ENCODE peak calls at places on chromosomes 13 and 19, in ten cellular contexts. One of them, this sample, is unnamed.

GRCh38 chr19:46840157-46840942 is 10.3 kb downstream of the AP2S1 start:
- DNase-seq in psoas muscle: peak
- DNase-seq in nephron progenitor cell: peak
- DNase-seq in K562: peak
- DNase-seq in cardiac muscle cell: peak
- DNase-seq in AG09319: no peak
- DNase-seq in transverse colon: peak
- DNase-seq in neural crest cell: peak
- DNase-seq in cardiac fibroblast: peak
- DNase-seq in dorsolateral prefrontal cortex: peak
- DNase-seq in this sample: peak

GRCh38 chr13:40787062-40787461 is 2.3 kb upstream of the SLC25A15 start:
- DNase-seq in psoas muscle: no peak
- DNase-seq in nephron progenitor cell: no peak
- DNase-seq in K562: peak
- DNase-seq in cardiac muscle cell: no peak
- DNase-seq in AG09319: no peak
- DNase-seq in transverse colon: no peak
- DNase-seq in neural crest cell: no peak
- DNase-seq in cardiac fibroblast: no peak
- DNase-seq in dorsolateral prefrontal cortex: no peak
- DNase-seq in this sample: no peak

GRCh38 chr13:43916828-43917227 is 37.1 kb downstream of the LACC1 start:
- DNase-seq in psoas muscle: no peak
- DNase-seq in nephron progenitor cell: no peak
- DNase-seq in K562: no peak
- DNase-seq in cardiac muscle cell: no peak
- DNase-seq in AG09319: no peak
- DNase-seq in transverse colon: no peak
- DNase-seq in neural crest cell: no peak
- DNase-seq in cardiac fibroblast: no peak
- DNase-seq in dorsolateral prefrontal cortex: no peak
- DNase-seq in this sample: no peak

GRCh38 chr19:58570770-58571574 is 2.2 kb downstream of the MZF1 start:
- DNase-seq in psoas muscle: no peak
- DNase-seq in nephron progenitor cell: no peak
- DNase-seq in K562: no peak
- DNase-seq in cardiac muscle cell: no peak
- DNase-seq in AG09319: no peak
- DNase-seq in transverse colon: peak
- DNase-seq in neural crest cell: no peak
- DNase-seq in cardiac fibroblast: no peak
- DNase-seq in dorsolateral prefrontal cortex: peak
- DNase-seq in this sample: no peak

GRCh38 chr19:30376826-30377425 is 4.7 kb downstream of the ZNF536 start:
- DNase-seq in psoas muscle: no peak
- DNase-seq in nephron progenitor cell: no peak
- DNase-seq in K562: no peak
- DNase-seq in cardiac muscle cell: no peak
- DNase-seq in AG09319: no peak
- DNase-seq in transverse colon: no peak
- DNase-seq in neural crest cell: no peak
- DNase-seq in cardiac fibroblast: no peak
- DNase-seq in dorsolateral prefrontal cortex: no peak
- DNase-seq in this sample: no peak

GRCh38 chr19:17560205-17560595 is 4.8 kb downstream of the COLGALT1 start:
- DNase-seq in psoas muscle: peak
- DNase-seq in nephron progenitor cell: no peak
- DNase-seq in K562: no peak
- DNase-seq in cardiac muscle cell: no peak
- DNase-seq in AG09319: peak
- DNase-seq in transverse colon: no peak
- DNase-seq in neural crest cell: no peak
- DNase-seq in cardiac fibroblast: peak
- DNase-seq in dorsolateral prefrontal cortex: no peak
- DNase-seq in this sample: no peak

GRCh38 chr13:26019881-26020535 is 31.8 kb downstream of the SHISA2 start:
- DNase-seq in psoas muscle: no peak
- DNase-seq in nephron progenitor cell: no peak
- DNase-seq in K562: no peak
- DNase-seq in cardiac muscle cell: no peak
- DNase-seq in AG09319: no peak
- DNase-seq in transverse colon: no peak
- DNase-seq in neural crest cell: no peak
- DNase-seq in cardiac fibroblast: peak
- DNase-seq in dorsolateral prefrontal cortex: no peak
- DNase-seq in this sample: no peak

GRCh38 chr13:27194895-27195764 is 23.5 kb upstream of the USP12 start:
- DNase-seq in psoas muscle: no peak
- DNase-seq in nephron progenitor cell: no peak
- DNase-seq in K562: peak
- DNase-seq in cardiac muscle cell: no peak
- DNase-seq in AG09319: peak
- DNase-seq in transverse colon: no peak
- DNase-seq in neural crest cell: no peak
- DNase-seq in cardiac fibroblast: peak
- DNase-seq in dorsolateral prefrontal cortex: no peak
- DNase-seq in this sample: no peak

GRCh38 chr13:99353836-99354235 is 46.6 kb upstream of the GPR183 start:
- DNase-seq in psoas muscle: no peak
- DNase-seq in nephron progenitor cell: no peak
- DNase-seq in K562: no peak
- DNase-seq in cardiac muscle cell: no peak
- DNase-seq in AG09319: no peak
- DNase-seq in transverse colon: no peak
- DNase-seq in neural crest cell: no peak
- DNase-seq in cardiac fibroblast: no peak
- DNase-seq in dorsolateral prefrontal cortex: no peak
- DNase-seq in this sample: no peak

GRCh38 chr13:40060318-40061007 is 405.0 kb downstream of the COG6 start:
- DNase-seq in psoas muscle: peak
- DNase-seq in nephron progenitor cell: no peak
- DNase-seq in K562: no peak
- DNase-seq in cardiac muscle cell: no peak
- DNase-seq in AG09319: no peak
- DNase-seq in transverse colon: no peak
- DNase-seq in neural crest cell: no peak
- DNase-seq in cardiac fibroblast: peak
- DNase-seq in dorsolateral prefrontal cortex: peak
- DNase-seq in this sample: peak

GRCh38 chr13:74794582-74794981 is 660.4 kb upstream of the KLF12 start:
- DNase-seq in psoas muscle: no peak
- DNase-seq in nephron progenitor cell: no peak
- DNase-seq in K562: no peak
- DNase-seq in cardiac muscle cell: no peak
- DNase-seq in AG09319: no peak
- DNase-seq in transverse colon: no peak
- DNase-seq in neural crest cell: no peak
- DNase-seq in cardiac fibroblast: no peak
- DNase-seq in dorsolateral prefrontal cortex: no peak
- DNase-seq in this sample: no peak

GRCh38 chr13:109203587-109203986 is 574.2 kb downstream of the MYO16 start:
- DNase-seq in psoas muscle: no peak
- DNase-seq in nephron progenitor cell: no peak
- DNase-seq in K562: no peak
- DNase-seq in cardiac muscle cell: no peak
- DNase-seq in AG09319: no peak
- DNase-seq in transverse colon: no peak
- DNase-seq in neural crest cell: no peak
- DNase-seq in cardiac fibroblast: no peak
- DNase-seq in dorsolateral prefrontal cortex: no peak
- DNase-seq in this sample: no peak

GRCh38 chr19:19540707-19541515 is 2.8 kb downstream of the CILP2 start:
- DNase-seq in psoas muscle: peak
- DNase-seq in nephron progenitor cell: peak
- DNase-seq in K562: peak
- DNase-seq in cardiac muscle cell: peak
- DNase-seq in AG09319: no peak
- DNase-seq in transverse colon: peak
- DNase-seq in neural crest cell: no peak
- DNase-seq in cardiac fibroblast: peak
- DNase-seq in dorsolateral prefrontal cortex: no peak
- DNase-seq in this sample: peak

GRCh38 chr19:19433666-19434213 is 28.3 kb downstream of the GATAD2A start:
- DNase-seq in psoas muscle: no peak
- DNase-seq in nephron progenitor cell: no peak
- DNase-seq in K562: no peak
- DNase-seq in cardiac muscle cell: no peak
- DNase-seq in AG09319: no peak
- DNase-seq in transverse colon: no peak
- DNase-seq in neural crest cell: no peak
- DNase-seq in cardiac fibroblast: no peak
- DNase-seq in dorsolateral prefrontal cortex: no peak
- DNase-seq in this sample: no peak

GRCh38 chr19:5340637-5341447 is at the start of gene PTPRS:
- DNase-seq in psoas muscle: peak
- DNase-seq in nephron progenitor cell: peak
- DNase-seq in K562: peak
- DNase-seq in cardiac muscle cell: peak
- DNase-seq in AG09319: peak
- DNase-seq in transverse colon: peak
- DNase-seq in neural crest cell: peak
- DNase-seq in cardiac fibroblast: peak
- DNase-seq in dorsolateral prefrontal cortex: peak
- DNase-seq in this sample: peak

GRCh38 chr13:73401769-73402168 is 343.0 kb downstream of the KLF5 start:
- DNase-seq in psoas muscle: no peak
- DNase-seq in nephron progenitor cell: no peak
- DNase-seq in K562: no peak
- DNase-seq in cardiac muscle cell: no peak
- DNase-seq in AG09319: no peak
- DNase-seq in transverse colon: no peak
- DNase-seq in neural crest cell: no peak
- DNase-seq in cardiac fibroblast: no peak
- DNase-seq in dorsolateral prefrontal cortex: no peak
- DNase-seq in this sample: no peak

GRCh38 chr19:30815889-30816580 is 443.9 kb downstream of the ZNF536 start:
- DNase-seq in psoas muscle: no peak
- DNase-seq in nephron progenitor cell: no peak
- DNase-seq in K562: no peak
- DNase-seq in cardiac muscle cell: no peak
- DNase-seq in AG09319: no peak
- DNase-seq in transverse colon: no peak
- DNase-seq in neural crest cell: no peak
- DNase-seq in cardiac fibroblast: no peak
- DNase-seq in dorsolateral prefrontal cortex: no peak
- DNase-seq in this sample: no peak

GRCh38 chr13:46146898-46147297 is 35.1 kb downstream of the LCP1 start:
- DNase-seq in psoas muscle: no peak
- DNase-seq in nephron progenitor cell: peak
- DNase-seq in K562: no peak
- DNase-seq in cardiac muscle cell: peak
- DNase-seq in AG09319: no peak
- DNase-seq in transverse colon: no peak
- DNase-seq in neural crest cell: peak
- DNase-seq in cardiac fibroblast: peak
- DNase-seq in dorsolateral prefrontal cortex: peak
- DNase-seq in this sample: no peak
- TF ChIP-seq CTCF in psoas muscle: no peak
- TF ChIP-seq CTCF in nephron progenitor cell: peak
- TF ChIP-seq CTCF in K562: no peak
- TF ChIP-seq CTCF in cardiac muscle cell: peak
- TF ChIP-seq CTCF in AG09319: peak
- TF ChIP-seq CTCF in transverse colon: no peak
- TF ChIP-seq CTCF in neural crest cell: peak
- TF ChIP-seq CTCF in cardiac fibroblast: peak
- TF ChIP-seq CTCF in dorsolateral prefrontal cortex: peak
- TF ChIP-seq CTCF in this sample: no peak

GRCh38 chr19:13953021-13953531 is 767 bp downstream of the DCAF15 start:
- DNase-seq in psoas muscle: no peak
- DNase-seq in nephron progenitor cell: no peak
- DNase-seq in K562: peak
- DNase-seq in cardiac muscle cell: no peak
- DNase-seq in AG09319: peak
- DNase-seq in transverse colon: peak
- DNase-seq in neural crest cell: no peak
- DNase-seq in cardiac fibroblast: peak
- DNase-seq in dorsolateral prefrontal cortex: no peak
- DNase-seq in this sample: no peak
- TF ChIP-seq CTCF in psoas muscle: no peak
- TF ChIP-seq CTCF in nephron progenitor cell: no peak
- TF ChIP-seq CTCF in K562: peak
- TF ChIP-seq CTCF in cardiac muscle cell: peak
- TF ChIP-seq CTCF in AG09319: peak
- TF ChIP-seq CTCF in transverse colon: no peak
- TF ChIP-seq CTCF in neural crest cell: no peak
- TF ChIP-seq CTCF in cardiac fibroblast: no peak
- TF ChIP-seq CTCF in dorsolateral prefrontal cortex: no peak
- TF ChIP-seq CTCF in this sample: no peak

GRCh38 chr13:37960427-37960826 is 90.9 kb upstream of the TRPC4 start:
- DNase-seq in psoas muscle: no peak
- DNase-seq in nephron progenitor cell: no peak
- DNase-seq in K562: peak
- DNase-seq in cardiac muscle cell: no peak
- DNase-seq in AG09319: no peak
- DNase-seq in transverse colon: no peak
- DNase-seq in neural crest cell: no peak
- DNase-seq in cardiac fibroblast: peak
- DNase-seq in dorsolateral prefrontal cortex: no peak
- DNase-seq in this sample: no peak
- TF ChIP-seq CTCF in psoas muscle: no peak
- TF ChIP-seq CTCF in nephron progenitor cell: peak
- TF ChIP-seq CTCF in K562: no peak
- TF ChIP-seq CTCF in cardiac muscle cell: peak
- TF ChIP-seq CTCF in AG09319: no peak
- TF ChIP-seq CTCF in transverse colon: no peak
- TF ChIP-seq CTCF in neural crest cell: peak
- TF ChIP-seq CTCF in cardiac fibroblast: peak
- TF ChIP-seq CTCF in dorsolateral prefrontal cortex: no peak
- TF ChIP-seq CTCF in this sample: no peak

GRCh38 chr19:36573020-36573947 is at the start of gene ZNF529:
- DNase-seq in psoas muscle: peak
- DNase-seq in nephron progenitor cell: peak
- DNase-seq in K562: peak
- DNase-seq in cardiac muscle cell: peak
- DNase-seq in AG09319: peak
- DNase-seq in transverse colon: peak
- DNase-seq in neural crest cell: peak
- DNase-seq in cardiac fibroblast: peak
- DNase-seq in dorsolateral prefrontal cortex: peak
- DNase-seq in this sample: peak

GRCh38 chr19:36579255-36579654 is 6.2 kb upstream of the ZNF529 start:
- DNase-seq in psoas muscle: no peak
- DNase-seq in nephron progenitor cell: no peak
- DNase-seq in K562: no peak
- DNase-seq in cardiac muscle cell: no peak
- DNase-seq in AG09319: no peak
- DNase-seq in transverse colon: no peak
- DNase-seq in neural crest cell: no peak
- DNase-seq in cardiac fibroblast: no peak
- DNase-seq in dorsolateral prefrontal cortex: no peak
- DNase-seq in this sample: no peak

GRCh38 chr19:36574762-36575161 is 1.7 kb upstream of the ZNF529 start:
- DNase-seq in psoas muscle: no peak
- DNase-seq in nephron progenitor cell: no peak
- DNase-seq in K562: no peak
- DNase-seq in cardiac muscle cell: no peak
- DNase-seq in AG09319: no peak
- DNase-seq in transverse colon: no peak
- DNase-seq in neural crest cell: no peak
- DNase-seq in cardiac fibroblast: no peak
- DNase-seq in dorsolateral prefrontal cortex: no peak
- DNase-seq in this sample: no peak

GRCh38 chr19:36573948-36574726 is 1.0 kb upstream of the ZNF529 start:
- DNase-seq in psoas muscle: no peak
- DNase-seq in nephron progenitor cell: no peak
- DNase-seq in K562: peak
- DNase-seq in cardiac muscle cell: peak
- DNase-seq in AG09319: no peak
- DNase-seq in transverse colon: peak
- DNase-seq in neural crest cell: no peak
- DNase-seq in cardiac fibroblast: peak
- DNase-seq in dorsolateral prefrontal cortex: no peak
- DNase-seq in this sample: peak

GRCh38 chr19:36577271-36577996 is 4.3 kb upstream of the ZNF529 start:
- DNase-seq in psoas muscle: no peak
- DNase-seq in nephron progenitor cell: no peak
- DNase-seq in K562: no peak
- DNase-seq in cardiac muscle cell: no peak
- DNase-seq in AG09319: no peak
- DNase-seq in transverse colon: no peak
- DNase-seq in neural crest cell: no peak
- DNase-seq in cardiac fibroblast: no peak
- DNase-seq in dorsolateral prefrontal cortex: no peak
- DNase-seq in this sample: no peak
- TF ChIP-seq CTCF in psoas muscle: no peak
- TF ChIP-seq CTCF in nephron progenitor cell: no peak
- TF ChIP-seq CTCF in K562: no peak
- TF ChIP-seq CTCF in cardiac muscle cell: no peak
- TF ChIP-seq CTCF in AG09319: no peak
- TF ChIP-seq CTCF in transverse colon: no peak
- TF ChIP-seq CTCF in neural crest cell: no peak
- TF ChIP-seq CTCF in cardiac fibroblast: no peak
- TF ChIP-seq CTCF in dorsolateral prefrontal cortex: no peak
- TF ChIP-seq CTCF in this sample: no peak